ENCODE peak calls at places on chromosomes 12 and 14, in five cellular contexts. O, J, C, V and U are unnamed samples.

GRCh38 chr14:92451245-92451644 is 62.3 kb upstream of the RIN3 start:
- DNase-seq in J (no peak), C (no peak), O (no peak), V (no peak), U (no peak)

GRCh38 chr12:104473374-104473983 is 16.7 kb downstream of the CHST11 start:
- DNase-seq in C (no peak), J (no peak), V (no peak), O (no peak), U (no peak)

GRCh38 chr14:94079891-94080605 is 954 bp downstream of the DDX24 start:
- DNase-seq in V (no peak), C (no peak), O (no peak), J (no peak), U (no peak)

GRCh38 chr14:73245401-73246325 is 8.4 kb downstream of the PAPLN start:
- DNase-seq in J (peak; percentile 43), O (no peak), V (no peak), C (no peak), U (peak; percentile 65)

GRCh38 chr12:94570161-94570560 is 80.2 kb downstream of the TMCC3 start:
- DNase-seq in J (no peak), V (peak; percentile 86), C (peak; percentile 8), O (no peak), U (no peak)

GRCh38 chr12:108418162-108418561 is 79.1 kb upstream of the CMKLR1 start:
- DNase-seq in V (no peak), J (no peak), O (no peak), C (no peak), U (no peak)

GRCh38 chr12:132544173-132544468 is 54.2 kb downstream of the FBRSL1 start:
- DNase-seq in O (no peak), J (no peak), V (no peak), C (no peak), U (no peak)

GRCh38 chr12:112841891-112842290 is 50.3 kb downstream of the RPH3A start:
- DNase-seq in O (no peak), V (peak; percentile 35), J (no peak), C (no peak), U (no peak)

GRCh38 chr12:4439736-4440135 is 5.9 kb downstream of the FGF6 start:
- DNase-seq in C (no peak), J (no peak), V (no peak), O (no peak), U (no peak)

GRCh38 chr14:68283378-68284123 is 464.0 kb downstream of the RAD51B start:
- DNase-seq in O (no peak), C (no peak), V (no peak), J (peak; percentile 70), U (peak; percentile 61)

GRCh38 chr12:124577986-124578385 is 10.6 kb upstream of the NCOR2 start:
- DNase-seq in C (no peak), O (no peak), J (no peak), V (no peak), U (no peak)

GRCh38 chr12:68304626-68305025 is 27.5 kb downstream of the MDM1 start:
- DNase-seq in V (peak; percentile 22), J (no peak), O (no peak), C (no peak), U (no peak)

GRCh38 chr14:69483765-69484443 is 624 bp upstream of the PLEKHD1 start:
- DNase-seq in C (no peak), V (peak; percentile 33), O (peak; percentile 25), J (no peak), U (no peak)

GRCh38 chr12:22653075-22653474 is 28.1 kb downstream of the ETNK1 start:
- DNase-seq in C (no peak), J (no peak), O (no peak), V (no peak), U (no peak)

GRCh38 chr12:93242154-93242958 is 135.4 kb upstream of the NUDT4 start:
- DNase-seq in V (no peak), C (no peak), J (no peak), O (no peak), U (no peak)

GRCh38 chr12:100794441-100795192 is at the start of gene ANO4:
- DNase-seq in O (peak; percentile 41), V (no peak), J (no peak), C (no peak), U (no peak)

GRCh38 chr14:93893550-93894329 is 33.4 kb upstream of the FAM181A start:
- DNase-seq in O (no peak), C (no peak), J (no peak), V (no peak), U (no peak)

GRCh38 chr14:65042731-65043372 is 56.2 kb downstream of the FNTB start:
- DNase-seq in C (no peak), O (no peak), V (no peak), J (no peak), U (no peak)

DNA sequence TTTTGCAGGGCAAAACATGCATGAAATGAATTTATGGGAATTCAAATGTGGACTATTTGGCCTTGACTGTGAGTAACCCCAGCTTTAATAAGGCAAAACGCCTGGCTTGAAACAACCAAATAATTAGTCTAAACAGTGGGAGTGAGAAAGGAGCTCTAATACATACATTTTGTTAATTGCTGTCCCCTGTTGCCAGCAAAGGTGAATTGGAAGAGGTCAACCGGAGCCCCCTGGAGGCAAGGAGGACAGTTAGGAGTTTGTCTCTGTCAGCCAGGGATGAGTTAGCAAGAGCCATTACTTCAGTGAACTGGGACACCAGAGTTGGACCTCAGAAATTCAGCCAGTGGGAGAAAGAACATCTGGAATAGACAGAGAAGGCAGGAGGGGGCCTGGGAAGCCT is 17.4 kb downstream of the KRT76 start:
- DNase-seq in C (no peak), O (no peak), J (no peak), V (no peak), U (no peak)
- TF ChIP-seq CTCF in C (no peak), O (no peak), J (no peak), V (no peak), U (no peak)

GRCh38 chr12:52870361-52871290 is 21.8 kb upstream of the KRT78 start:
- DNase-seq in O (peak; percentile 32), J (peak; percentile 83), V (peak; percentile 78), C (no peak), U (peak; percentile 59)
- TF ChIP-seq CTCF in O (peak; percentile 71), J (peak; percentile 71), V (peak; percentile 96), C (peak; percentile 89), U (no peak)

DNA sequence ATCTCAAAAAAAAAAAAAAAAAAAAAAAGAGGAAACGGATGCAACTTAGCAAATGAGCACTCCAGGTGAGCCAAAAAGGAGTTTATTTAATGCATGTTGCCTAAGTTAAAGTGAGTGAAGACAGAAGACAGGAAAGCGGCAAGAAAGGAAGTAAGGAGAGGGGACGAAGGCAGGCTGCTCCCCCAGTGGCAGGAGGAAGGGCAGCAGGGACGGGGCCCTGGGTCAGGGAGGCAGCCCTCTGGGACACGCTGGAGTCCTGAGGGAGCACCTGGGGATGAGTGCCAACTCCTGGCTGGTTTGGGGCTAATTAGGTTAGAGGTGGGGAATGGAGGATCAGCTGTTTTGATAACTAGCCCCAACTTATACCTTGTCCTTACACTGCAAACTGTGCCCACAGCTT is 37.0 kb upstream of the SPTLC2 start:
- DNase-seq in C (no peak), J (no peak), O (no peak), V (no peak), U (no peak)
- TF ChIP-seq CTCF in C (peak; percentile 33), J (no peak), O (peak; percentile 16), V (peak; percentile 43), U (no peak)

GRCh38 chr12:74401035-74401434 is 136.6 kb upstream of the ATXN7L3B start:
- DNase-seq in J (no peak), V (peak; percentile 40), C (peak; percentile 59), O (no peak), U (no peak)

DNA sequence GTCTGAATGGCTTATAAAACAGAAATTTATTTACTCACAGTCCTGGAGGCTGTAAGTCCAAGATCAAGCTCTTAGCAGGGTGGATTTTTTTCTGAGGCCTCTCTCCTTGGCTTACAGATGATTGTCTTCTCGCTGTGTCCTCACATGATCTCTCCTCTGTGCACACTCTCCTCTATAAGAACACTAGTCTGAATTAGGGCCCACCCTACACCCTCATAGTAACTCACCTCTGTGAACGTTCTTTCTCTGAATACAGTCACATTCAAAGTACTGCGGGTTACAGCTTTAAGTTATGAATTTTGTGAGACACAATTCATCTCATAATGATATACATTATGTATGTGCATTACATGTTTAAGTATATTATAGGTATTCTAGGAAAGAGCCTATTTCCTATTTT is 135.7 kb upstream of the ATXN7L3B start:
- DNase-seq in C (peak; percentile 53), O (no peak), J (no peak), V (no peak), U (no peak)
- TF ChIP-seq CTCF in C (no peak), O (no peak), J (no peak), V (no peak), U (no peak)